ENCODE peak calls at places on chromosomes 16 and 17, in eight cellular contexts. One of them, this sample, is unnamed.

GRCh38 chr16:29306953-29307597 is 99.4 kb downstream of the NPIPB11 start:
- DNase-seq in GM20000: no peak
- DNase-seq in endothelial cell: no peak
- DNase-seq in fibroblast of pulmonary artery: no peak
- DNase-seq in AG09319: no peak
- DNase-seq in mammary epithelial cell: no peak
- DNase-seq in AG04449: no peak
- DNase-seq in activated CD8-positive, alpha-beta T cell treated with anti-CD3 and anti-CD28 coated beads for 36 hours: no peak
- DNase-seq in this sample: no peak

GRCh38 chr16:78571880-78572279 is 472.4 kb downstream of the WWOX start:
- DNase-seq in endothelial cell: no peak
- DNase-seq in activated CD8-positive, alpha-beta T cell treated with anti-CD3 and anti-CD28 coated beads for 36 hours: no peak
- DNase-seq in AG04449: no peak
- DNase-seq in AG09319: no peak
- DNase-seq in mammary epithelial cell: no peak
- DNase-seq in GM20000: no peak
- DNase-seq in fibroblast of pulmonary artery: no peak
- DNase-seq in this sample: no peak

GRCh38 chr16:53757971-53758609 is 54.1 kb downstream of the FTO start:
- DNase-seq in mammary epithelial cell: no peak
- DNase-seq in fibroblast of pulmonary artery: no peak
- DNase-seq in GM20000: no peak
- DNase-seq in AG09319: no peak
- DNase-seq in activated CD8-positive, alpha-beta T cell treated with anti-CD3 and anti-CD28 coated beads for 36 hours: no peak
- DNase-seq in AG04449: no peak
- DNase-seq in endothelial cell: no peak
- DNase-seq in this sample: no peak

GRCh38 chr16:48353565-48354163 is 31.5 kb downstream of the SIAH1 start:
- DNase-seq in fibroblast of pulmonary artery: peak
- DNase-seq in activated CD8-positive, alpha-beta T cell treated with anti-CD3 and anti-CD28 coated beads for 36 hours: peak
- DNase-seq in mammary epithelial cell: peak
- DNase-seq in GM20000: peak
- DNase-seq in AG04449: no peak
- DNase-seq in endothelial cell: peak
- DNase-seq in AG09319: peak
- DNase-seq in this sample: peak

GRCh38 chr17:61734012-61734411 is 129.3 kb downstream of the BRIP1 start:
- DNase-seq in fibroblast of pulmonary artery: no peak
- DNase-seq in mammary epithelial cell: no peak
- DNase-seq in GM20000: no peak
- DNase-seq in AG04449: no peak
- DNase-seq in activated CD8-positive, alpha-beta T cell treated with anti-CD3 and anti-CD28 coated beads for 36 hours: no peak
- DNase-seq in endothelial cell: no peak
- DNase-seq in AG09319: no peak
- DNase-seq in this sample: no peak

GRCh38 chr17:67474081-67474661 is 97.1 kb downstream of the PITPNC1 start:
- DNase-seq in mammary epithelial cell: no peak
- DNase-seq in GM20000: no peak
- DNase-seq in activated CD8-positive, alpha-beta T cell treated with anti-CD3 and anti-CD28 coated beads for 36 hours: no peak
- DNase-seq in AG04449: peak
- DNase-seq in AG09319: peak
- DNase-seq in endothelial cell: no peak
- DNase-seq in fibroblast of pulmonary artery: peak
- DNase-seq in this sample: peak

GRCh38 chr17:73131993-73132595 is 32.7 kb upstream of the SSTR2 start:
- DNase-seq in endothelial cell: no peak
- DNase-seq in fibroblast of pulmonary artery: no peak
- DNase-seq in mammary epithelial cell: no peak
- DNase-seq in GM20000: peak
- DNase-seq in AG09319: no peak
- DNase-seq in activated CD8-positive, alpha-beta T cell treated with anti-CD3 and anti-CD28 coated beads for 36 hours: no peak
- DNase-seq in AG04449: no peak
- DNase-seq in this sample: no peak

GRCh38 chr17:42118545-42118944 is 2.6 kb downstream of the KAT2A start:
- DNase-seq in mammary epithelial cell: peak
- DNase-seq in endothelial cell: peak
- DNase-seq in fibroblast of pulmonary artery: peak
- DNase-seq in GM20000: peak
- DNase-seq in AG04449: no peak
- DNase-seq in AG09319: no peak
- DNase-seq in activated CD8-positive, alpha-beta T cell treated with anti-CD3 and anti-CD28 coated beads for 36 hours: peak
- DNase-seq in this sample: peak

GRCh38 chr16:85998178-85998867 is 99.4 kb downstream of the IRF8 start:
- DNase-seq in GM20000: no peak
- DNase-seq in AG09319: no peak
- DNase-seq in activated CD8-positive, alpha-beta T cell treated with anti-CD3 and anti-CD28 coated beads for 36 hours: no peak
- DNase-seq in AG04449: no peak
- DNase-seq in fibroblast of pulmonary artery: no peak
- DNase-seq in endothelial cell: no peak
- DNase-seq in mammary epithelial cell: no peak
- DNase-seq in this sample: no peak

GRCh38 chr16:84268661-84269060 is 26.0 kb upstream of the WFDC1 start:
- DNase-seq in fibroblast of pulmonary artery: no peak
- DNase-seq in mammary epithelial cell: no peak
- DNase-seq in GM20000: no peak
- DNase-seq in AG09319: no peak
- DNase-seq in AG04449: no peak
- DNase-seq in endothelial cell: no peak
- DNase-seq in activated CD8-positive, alpha-beta T cell treated with anti-CD3 and anti-CD28 coated beads for 36 hours: no peak
- DNase-seq in this sample: no peak

GRCh38 chr17:1203111-1203966 is 23.6 kb upstream of the ABR start:
- DNase-seq in AG09319: no peak
- DNase-seq in endothelial cell: peak
- DNase-seq in activated CD8-positive, alpha-beta T cell treated with anti-CD3 and anti-CD28 coated beads for 36 hours: peak
- DNase-seq in mammary epithelial cell: peak
- DNase-seq in AG04449: no peak
- DNase-seq in GM20000: peak
- DNase-seq in fibroblast of pulmonary artery: peak
- DNase-seq in this sample: no peak

GRCh38 chr17:28370035-28370743 is at the start of gene VTN:
- DNase-seq in mammary epithelial cell: no peak
- DNase-seq in fibroblast of pulmonary artery: peak
- DNase-seq in activated CD8-positive, alpha-beta T cell treated with anti-CD3 and anti-CD28 coated beads for 36 hours: no peak
- DNase-seq in endothelial cell: no peak
- DNase-seq in AG09319: no peak
- DNase-seq in GM20000: no peak
- DNase-seq in AG04449: no peak
- DNase-seq in this sample: peak

GRCh38 chr16:1777375-1778199 is 4.7 kb upstream of the MRPS34 start:
- DNase-seq in mammary epithelial cell: no peak
- DNase-seq in GM20000: no peak
- DNase-seq in fibroblast of pulmonary artery: no peak
- DNase-seq in AG04449: no peak
- DNase-seq in endothelial cell: no peak
- DNase-seq in activated CD8-positive, alpha-beta T cell treated with anti-CD3 and anti-CD28 coated beads for 36 hours: no peak
- DNase-seq in AG09319: no peak
- DNase-seq in this sample: no peak

GRCh38 chr17:73956169-73956568 is 247.3 kb upstream of the RPL38 start:
- DNase-seq in activated CD8-positive, alpha-beta T cell treated with anti-CD3 and anti-CD28 coated beads for 36 hours: no peak
- DNase-seq in AG04449: no peak
- DNase-seq in GM20000: no peak
- DNase-seq in fibroblast of pulmonary artery: no peak
- DNase-seq in mammary epithelial cell: no peak
- DNase-seq in AG09319: no peak
- DNase-seq in endothelial cell: no peak
- DNase-seq in this sample: no peak

GRCh38 chr16:27721548-27722265 is 171.8 kb downstream of the KATNIP start:
- DNase-seq in AG09319: peak
- DNase-seq in AG04449: no peak
- DNase-seq in fibroblast of pulmonary artery: peak
- DNase-seq in GM20000: no peak
- DNase-seq in mammary epithelial cell: no peak
- DNase-seq in endothelial cell: no peak
- DNase-seq in activated CD8-positive, alpha-beta T cell treated with anti-CD3 and anti-CD28 coated beads for 36 hours: no peak
- DNase-seq in this sample: no peak

GRCh38 chr16:16080465-16081065 is 131.1 kb downstream of the ABCC1 start:
- DNase-seq in fibroblast of pulmonary artery: no peak
- DNase-seq in AG04449: no peak
- DNase-seq in AG09319: no peak
- DNase-seq in endothelial cell: no peak
- DNase-seq in activated CD8-positive, alpha-beta T cell treated with anti-CD3 and anti-CD28 coated beads for 36 hours: no peak
- DNase-seq in GM20000: no peak
- DNase-seq in mammary epithelial cell: no peak
- DNase-seq in this sample: no peak

GRCh38 chr17:82937411-82938371 is 97.9 kb upstream of the ZNF750 start:
- DNase-seq in fibroblast of pulmonary artery: no peak
- DNase-seq in AG09319: no peak
- DNase-seq in activated CD8-positive, alpha-beta T cell treated with anti-CD3 and anti-CD28 coated beads for 36 hours: no peak
- DNase-seq in AG04449: no peak
- DNase-seq in endothelial cell: no peak
- DNase-seq in GM20000: no peak
- DNase-seq in mammary epithelial cell: no peak
- DNase-seq in this sample: no peak

GRCh38 chr16:84519855-84520254 is 15.4 kb upstream of the MEAK7 start:
- DNase-seq in AG04449: no peak
- DNase-seq in endothelial cell: no peak
- DNase-seq in mammary epithelial cell: no peak
- DNase-seq in activated CD8-positive, alpha-beta T cell treated with anti-CD3 and anti-CD28 coated beads for 36 hours: peak
- DNase-seq in AG09319: no peak
- DNase-seq in GM20000: no peak
- DNase-seq in fibroblast of pulmonary artery: no peak
- DNase-seq in this sample: no peak

GRCh38 chr17:34665803-34666763 is 86.7 kb downstream of the TMEM132E start:
- DNase-seq in fibroblast of pulmonary artery: no peak
- DNase-seq in AG09319: no peak
- DNase-seq in GM20000: no peak
- DNase-seq in AG04449: no peak
- DNase-seq in mammary epithelial cell: no peak
- DNase-seq in activated CD8-positive, alpha-beta T cell treated with anti-CD3 and anti-CD28 coated beads for 36 hours: no peak
- DNase-seq in endothelial cell: no peak
- DNase-seq in this sample: no peak

DNA sequence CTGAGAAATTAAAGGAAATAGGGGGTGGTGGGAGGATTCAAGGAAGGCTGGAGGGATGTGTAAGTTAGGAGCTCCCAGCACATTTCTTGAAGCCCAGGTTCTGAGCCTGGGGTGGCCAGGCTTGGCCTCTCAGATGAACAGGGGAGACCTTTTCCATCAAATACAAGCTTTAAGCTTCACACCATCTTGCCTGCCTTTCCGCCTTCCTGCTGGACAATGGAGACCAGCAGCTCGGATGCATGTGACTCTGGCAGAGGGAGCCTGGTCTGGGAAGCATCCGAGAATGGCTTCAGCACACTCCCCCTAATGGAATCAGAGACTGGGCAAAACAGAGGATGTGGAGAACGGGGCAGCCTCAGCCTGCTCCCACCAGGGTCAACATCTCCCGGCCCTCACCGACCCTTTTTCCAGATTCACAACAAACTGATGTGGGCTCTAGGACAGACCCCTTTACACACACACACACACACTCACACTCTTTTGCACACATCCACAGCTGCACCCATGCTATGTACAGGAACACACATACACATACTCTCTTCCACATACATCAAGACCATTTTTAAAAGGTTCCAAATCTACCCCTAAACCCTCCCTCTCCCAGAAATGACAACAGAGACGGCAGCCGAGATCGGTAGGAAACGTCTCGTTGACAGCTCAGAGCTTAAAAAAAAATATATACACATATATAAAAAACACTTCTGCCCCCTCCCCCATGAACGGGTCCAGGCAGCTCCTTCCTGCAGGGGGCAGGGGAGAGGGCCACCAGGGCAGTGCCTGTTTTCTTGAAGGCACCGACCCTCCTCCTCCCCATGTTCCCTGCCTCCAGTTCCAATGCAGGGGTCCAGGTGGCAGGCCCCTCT is 6.5 kb upstream of the ATXN7L3 start:
- DNase-seq in fibroblast of pulmonary artery: no peak
- DNase-seq in AG04449: no peak
- DNase-seq in activated CD8-positive, alpha-beta T cell treated with anti-CD3 and anti-CD28 coated beads for 36 hours: peak
- DNase-seq in endothelial cell: peak
- DNase-seq in mammary epithelial cell: no peak
- DNase-seq in GM20000: no peak
- DNase-seq in AG09319: no peak
- DNase-seq in this sample: no peak
- TF ChIP-seq CTCF in fibroblast of pulmonary artery: peak
- TF ChIP-seq CTCF in AG04449: peak
- TF ChIP-seq CTCF in activated CD8-positive, alpha-beta T cell treated with anti-CD3 and anti-CD28 coated beads for 36 hours: peak
- TF ChIP-seq CTCF in endothelial cell: no peak
- TF ChIP-seq CTCF in mammary epithelial cell: no peak
- TF ChIP-seq CTCF in GM20000: no peak
- TF ChIP-seq CTCF in AG09319: peak
- TF ChIP-seq CTCF in this sample: no peak

DNA sequence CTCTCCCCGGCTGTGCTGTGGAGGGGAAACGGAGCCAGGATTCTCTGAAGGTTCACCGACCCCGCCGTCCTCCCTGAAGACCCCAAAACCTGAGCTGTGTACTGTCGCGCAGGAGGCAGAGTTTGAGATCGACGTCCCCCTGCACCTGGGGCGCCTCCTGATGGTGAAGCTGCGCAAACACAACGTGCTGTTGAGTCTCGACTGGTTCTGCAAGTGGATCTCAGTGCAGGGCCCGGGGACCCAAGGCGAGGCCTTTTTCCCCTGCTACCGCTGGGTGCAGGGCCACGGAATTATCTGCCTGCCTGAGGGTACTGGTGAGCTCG is 62.6 kb upstream of the TEKT1 start:
- DNase-seq in endothelial cell: peak
- DNase-seq in AG04449: no peak
- DNase-seq in mammary epithelial cell: no peak
- DNase-seq in AG09319: no peak
- DNase-seq in GM20000: no peak
- DNase-seq in fibroblast of pulmonary artery: peak
- DNase-seq in activated CD8-positive, alpha-beta T cell treated with anti-CD3 and anti-CD28 coated beads for 36 hours: peak
- DNase-seq in this sample: no peak
- TF ChIP-seq CTCF in endothelial cell: peak
- TF ChIP-seq CTCF in AG04449: peak
- TF ChIP-seq CTCF in mammary epithelial cell: peak
- TF ChIP-seq CTCF in AG09319: peak
- TF ChIP-seq CTCF in GM20000: peak
- TF ChIP-seq CTCF in fibroblast of pulmonary artery: peak
- TF ChIP-seq CTCF in activated CD8-positive, alpha-beta T cell treated with anti-CD3 and anti-CD28 coated beads for 36 hours: peak
- TF ChIP-seq CTCF in this sample: peak

DNA sequence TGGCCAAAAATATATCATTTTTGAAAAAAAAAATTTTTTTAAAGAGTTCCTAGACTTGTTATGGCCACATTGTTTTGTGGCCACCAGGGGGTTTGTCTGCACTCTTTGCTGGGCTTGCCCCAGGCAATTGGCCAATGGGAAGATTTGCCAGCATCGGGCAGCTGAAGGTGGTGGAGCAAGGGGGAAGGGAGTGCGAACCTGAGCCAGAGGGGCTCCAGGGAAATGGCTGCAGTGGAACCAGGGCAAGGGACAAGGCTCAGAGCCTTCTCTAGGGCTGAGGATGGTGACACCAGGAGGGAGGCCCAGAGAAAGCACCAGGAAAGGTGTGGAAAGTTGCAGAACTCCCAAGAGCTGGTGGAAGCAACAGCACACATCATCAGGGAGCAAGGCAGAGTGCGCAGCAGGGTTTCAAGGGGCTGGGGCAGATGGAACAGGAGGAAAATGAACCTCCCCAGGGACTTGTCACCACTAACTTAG is 15.5 kb upstream of the CMIP start:
- DNase-seq in fibroblast of pulmonary artery: peak
- DNase-seq in mammary epithelial cell: no peak
- DNase-seq in activated CD8-positive, alpha-beta T cell treated with anti-CD3 and anti-CD28 coated beads for 36 hours: peak
- DNase-seq in AG09319: no peak
- DNase-seq in endothelial cell: peak
- DNase-seq in GM20000: no peak
- DNase-seq in AG04449: no peak
- DNase-seq in this sample: peak
- TF ChIP-seq CTCF in fibroblast of pulmonary artery: peak
- TF ChIP-seq CTCF in mammary epithelial cell: peak
- TF ChIP-seq CTCF in activated CD8-positive, alpha-beta T cell treated with anti-CD3 and anti-CD28 coated beads for 36 hours: peak
- TF ChIP-seq CTCF in AG09319: peak
- TF ChIP-seq CTCF in endothelial cell: peak
- TF ChIP-seq CTCF in GM20000: no peak
- TF ChIP-seq CTCF in AG04449: peak
- TF ChIP-seq CTCF in this sample: peak

GRCh38 chr17:76884995-76885896 is 17.0 kb downstream of the MGAT5B start:
- DNase-seq in activated CD8-positive, alpha-beta T cell treated with anti-CD3 and anti-CD28 coated beads for 36 hours: no peak
- DNase-seq in GM20000: no peak
- DNase-seq in mammary epithelial cell: no peak
- DNase-seq in AG04449: no peak
- DNase-seq in AG09319: no peak
- DNase-seq in fibroblast of pulmonary artery: no peak
- DNase-seq in endothelial cell: no peak
- DNase-seq in this sample: no peak
- TF ChIP-seq CTCF in activated CD8-positive, alpha-beta T cell treated with anti-CD3 and anti-CD28 coated beads for 36 hours: no peak
- TF ChIP-seq CTCF in GM20000: no peak
- TF ChIP-seq CTCF in mammary epithelial cell: no peak
- TF ChIP-seq CTCF in AG04449: no peak
- TF ChIP-seq CTCF in AG09319: no peak
- TF ChIP-seq CTCF in fibroblast of pulmonary artery: no peak
- TF ChIP-seq CTCF in endothelial cell: no peak
- TF ChIP-seq CTCF in this sample: no peak